ENCODE peak calls at places on chromosomes 16 and 17, in four cellular contexts. L, Y, X and C are unnamed samples.

GRCh38 chr17:18921912-18922451 is 30.0 kb upstream of the SLC5A10 start:
- DNase-seq in L (peak), X (peak), Y (no peak), C (no peak)

GRCh38 chr17:16962804-16963203 is 9.1 kb downstream of the TNFRSF13B start:
- DNase-seq in Y (no peak), X (no peak), L (no peak), C (no peak)

GRCh38 chr17:76196675-76197074 is 43.6 kb downstream of the RNF157 start:
- DNase-seq in X (no peak), Y (no peak), L (no peak), C (no peak)

GRCh38 chr17:55302407-55302787 is 37.6 kb downstream of the HLF start:
- DNase-seq in Y (no peak), L (no peak), X (no peak), C (no peak)

GRCh38 chr17:50579399-50579798 is 18.9 kb downstream of the CACNA1G start:
- DNase-seq in X (no peak), L (no peak), Y (no peak), C (no peak)

GRCh38 chr16:75235721-75236193 is 15.7 kb downstream of the BCAR1 start:
- DNase-seq in Y (no peak), L (no peak), X (no peak), C (peak)

GRCh38 chr17:66276328-66276937 is 26.0 kb upstream of the PRKCA start:
- DNase-seq in X (no peak), Y (no peak), L (peak), C (no peak)

GRCh38 chr16:51881731-51882130 is 665.2 kb downstream of the TOX3 start:
- DNase-seq in Y (no peak), X (no peak), L (no peak), C (no peak)

GRCh38 chr16:1941924-1942809 is 832 bp downstream of the MSRB1 start:
- DNase-seq in X (no peak), L (peak), Y (peak), C (peak)

GRCh38 chr16:89104930-89105571 is 11.4 kb downstream of the ACSF3 start:
- DNase-seq in L (no peak), Y (peak), X (no peak), C (peak)

GRCh38 chr17:59972778-59973177 is 8.2 kb upstream of the RNFT1 start:
- DNase-seq in X (no peak), L (peak), Y (no peak), C (no peak)

GRCh38 chr16:53992057-53992378 is 288.1 kb downstream of the FTO start:
- DNase-seq in X (no peak), L (no peak), Y (no peak), C (no peak)

GRCh38 chr16:47731252-47731651 is 270.1 kb downstream of the PHKB start:
- DNase-seq in L (peak), Y (no peak), X (no peak), C (no peak)